ENCODE peak calls at places on chromosomes 6 and 20, in nine cellular contexts. M is psoas muscle; B is cardiac muscle cell; L is endodermal cell; O is CD8-positive, alpha-beta memory T cell; Z is ovary; N is fibroblast of lung; A is CD8-positive, alpha-beta T cell; Y is OCI-LY7. P is an unnamed sample. For H3K4me1, the result is how much of the 10 kb centered on the place peaks cover.

GRCh38 chr20:61370841-61371303 is 118.8 kb downstream of the CDH4 start:
- DNase-seq in M (no peak), B (no peak), L (no peak), O (no peak), Z (no peak), N (no peak), A (no peak), Y (no peak), P (no peak)

GRCh38 chr20:22382742-22383141 is 201.6 kb downstream of the FOXA2 start:
- DNase-seq in M (no peak), B (no peak), L (no peak), O (no peak), Z (no peak), N (no peak), A (no peak), Y (peak), P (no peak)

GRCh38 chr6:103405321-103405720 is 1454.4 kb downstream of the HACE1 start:
- DNase-seq in M (no peak), B (no peak), L (peak), O (no peak), Z (no peak), N (no peak), A (no peak), Y (no peak), P (no peak)

GRCh38 chr6:2979819-2980464 is 8.6 kb upstream of the SERPINB6 start:
- DNase-seq in M (no peak), B (peak), L (peak), O (no peak), Z (no peak), N (peak), A (no peak), Y (no peak), P (no peak)

GRCh38 chr20:47389867-47390347 is 33.4 kb upstream of the ZMYND8 start:
- DNase-seq in M (no peak), B (peak), L (no peak), O (no peak), Z (no peak), N (peak), A (no peak), Y (peak), P (peak)

GRCh38 chr6:71238351-71238750 is 50.3 kb upstream of the OGFRL1 start:
- DNase-seq in M (no peak), B (peak), L (no peak), O (no peak), Z (no peak), N (peak), A (no peak), Y (no peak), P (peak)

GRCh38 chr6:38146658-38147027 is 327.1 kb downstream of the ZFAND3 start:
- DNase-seq in M (no peak), B (no peak), L (no peak), O (no peak), Z (no peak), N (no peak), A (no peak), Y (no peak), P (no peak)

GRCh38 chr6:65450451-65450850 is 256.6 kb downstream of the EYS start:
- DNase-seq in M (no peak), B (no peak), L (peak), O (no peak), Z (no peak), N (no peak), A (no peak), Y (no peak), P (no peak)

GRCh38 chr6:74932214-74932923 is 273.5 kb downstream of the COL12A1 start:
- DNase-seq in M (no peak), B (peak), L (no peak), O (no peak), Z (no peak), N (no peak), A (no peak), Y (no peak), P (peak)

GRCh38 chr6:110358536-110359148 is 493 bp upstream of the METTL24 start:
- DNase-seq in M (no peak), B (no peak), L (no peak), O (no peak), Z (no peak), N (no peak), A (no peak), Y (no peak), P (no peak)

DNA sequence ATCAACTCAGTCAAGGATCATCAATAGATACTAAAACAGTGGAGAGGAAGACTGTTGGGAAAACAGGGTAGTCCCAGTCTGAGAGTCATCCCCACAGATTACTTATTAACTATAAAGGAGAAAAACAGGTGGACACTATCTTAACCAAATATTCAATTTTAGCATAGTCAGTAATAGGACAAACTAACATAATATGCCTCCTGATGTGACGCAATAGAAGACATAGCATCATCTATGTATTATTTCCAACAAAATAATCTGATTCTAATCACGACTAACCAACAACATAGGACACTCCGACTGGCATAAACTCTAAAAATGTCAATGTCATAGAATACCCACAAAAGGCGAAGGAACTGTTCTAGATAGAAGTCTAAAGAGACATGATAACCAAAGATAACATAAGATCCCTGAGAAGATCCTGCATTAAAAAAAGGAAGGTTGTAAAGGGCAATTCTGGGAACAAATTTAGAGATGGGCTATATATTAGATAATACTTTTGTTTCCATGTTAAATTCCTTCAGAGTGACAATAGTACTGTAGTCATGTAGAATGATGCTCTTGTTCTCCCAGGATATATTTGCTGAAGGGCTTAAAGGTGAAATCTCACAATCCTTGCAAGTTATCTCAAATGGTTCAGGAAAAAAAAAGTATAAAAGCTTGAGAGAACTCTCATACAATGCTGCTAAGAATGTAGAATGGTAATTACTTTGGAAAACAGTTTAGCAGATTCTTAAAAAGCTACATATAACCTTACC is 28.9 kb downstream of the ILRUN start:
- DNase-seq in M (no peak), B (no peak), L (no peak), O (no peak), Z (no peak), N (no peak), A (no peak), Y (no peak), P (no peak)
- H3K4me1 ChIP-seq in M (under half), B (under half), L (under half), O (half or more), Z (under half), N (under half), A (under half), Y (half or more), P (under half)

GRCh38 chr20:2141592-2142575 is 40.3 kb downstream of the STK35 start:
- DNase-seq in M (no peak), B (no peak), L (no peak), O (no peak), Z (no peak), N (no peak), A (no peak), Y (no peak), P (no peak)

GRCh38 chr20:2139250-2139649 is 37.6 kb downstream of the STK35 start:
- DNase-seq in M (no peak), B (no peak), L (no peak), O (no peak), Z (no peak), N (no peak), A (no peak), Y (no peak), P (no peak)

GRCh38 chr20:2140561-2140960 is 38.9 kb downstream of the STK35 start:
- DNase-seq in M (peak), B (peak), L (no peak), O (no peak), Z (peak), N (peak), A (no peak), Y (no peak), P (peak)

GRCh38 chr20:2137552-2138201 is 36.0 kb downstream of the STK35 start:
- DNase-seq in M (no peak), B (no peak), L (no peak), O (no peak), Z (no peak), N (peak), A (no peak), Y (no peak), P (peak)

GRCh38 chr20:2139736-2140135 is 38.1 kb downstream of the STK35 start:
- DNase-seq in M (no peak), B (no peak), L (no peak), O (no peak), Z (no peak), N (no peak), A (no peak), Y (no peak), P (no peak)
- H3K4me1 ChIP-seq in M (half or more), B (under half), L (under half), O (under half), Z (under half), N (under half), A (under half), Y (under half), P (under half)

GRCh38 chr20:10560681-10561080 is 113.1 kb downstream of the JAG1 start:
- DNase-seq in M (no peak), B (no peak), L (no peak), O (no peak), Z (no peak), N (no peak), A (no peak), Y (no peak), P (no peak)
- H3K4me1 ChIP-seq in M (under half), B (under half), L (under half), O (under half), Z (under half), N (under half), A (under half), Y (under half), P (under half)

DNA sequence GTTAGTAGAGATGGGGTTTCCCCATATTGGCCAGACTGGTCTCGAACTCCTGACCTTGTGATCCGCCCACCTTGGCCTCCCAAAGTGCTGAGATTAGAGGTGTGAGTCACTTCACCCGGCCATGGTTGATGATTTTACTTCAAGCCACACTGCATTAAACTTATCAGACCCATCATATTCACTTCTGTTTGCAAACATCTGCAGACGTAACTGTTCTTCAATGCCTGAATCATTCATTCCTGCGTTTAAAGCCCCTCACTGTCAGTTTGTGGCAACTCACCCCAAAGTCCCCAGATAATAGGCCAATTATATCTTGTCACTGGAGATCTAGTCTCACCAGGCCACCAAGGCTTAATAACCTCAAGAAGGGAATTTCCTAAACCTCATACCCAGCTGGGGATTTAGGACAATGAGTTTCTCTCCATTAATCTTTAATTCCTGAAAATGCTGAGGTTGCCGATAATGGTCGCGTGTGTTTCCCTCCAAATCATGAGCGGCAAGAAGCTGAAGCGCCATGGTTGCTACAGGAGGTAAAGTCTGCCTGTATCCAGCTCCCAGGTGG is 229.6 kb downstream of the LY86 start:
- DNase-seq in M (no peak), B (no peak), L (no peak), O (no peak), Z (no peak), N (no peak), A (no peak), Y (no peak), P (no peak)
- H3K4me1 ChIP-seq in M (under half), B (under half), L (under half), O (under half), Z (under half), N (under half), A (under half), Y (under half), P (under half)